ENCODE peak calls at places on chromosomes 11 and 22, in ten cellular contexts. U is brain microvascular endothelial cell, Y is GM12865, B is cardiac fibroblast, Z is AG10803, V is AG04450, C is mucosa of descending colon, P is psoas muscle, W is left ventricle myocardium inferior, I is AG09309. J is an unnamed sample.

GRCh38 chr11:2668876-2669275 is 30.9 kb downstream of the KCNQ1OT1 start:
- DNase-seq in Z (no peak), U (no peak), I (no peak), V (no peak), Y (no peak), C (no peak), B (no peak), W (no peak), P (no peak), J (no peak)

GRCh38 chr11:10581481-10582019 is 13.1 kb upstream of the LYVE1 start:
- DNase-seq in W (peak; percentile 35), B (peak; percentile 56), Z (no peak), I (no peak), C (no peak), V (no peak), P (peak; percentile 36), U (no peak), Y (no peak), J (peak; percentile 48)

GRCh38 chr11:1667906-1668305 is 29.1 kb upstream of the KRTAP5-6 start:
- DNase-seq in Z (no peak), C (peak; percentile 6), B (no peak), U (no peak), W (no peak), V (no peak), P (no peak), Y (no peak), I (no peak), J (no peak)

GRCh38 chr22:28217277-28217676 is 298.2 kb upstream of the PITPNB start:
- DNase-seq in Z (no peak), P (no peak), V (no peak), W (no peak), C (no peak), B (no peak), Y (no peak), I (no peak), U (no peak), J (no peak)

GRCh38 chr11:35667257-35667656 is 4.7 kb downstream of the TRIM44 start:
- DNase-seq in P (no peak), Z (no peak), I (no peak), Y (no peak), C (no peak), V (no peak), W (no peak), U (no peak), B (no peak), J (no peak)

GRCh38 chr22:32696089-32696488 is 105.4 kb upstream of the TIMP3 start:
- DNase-seq in U (no peak), P (no peak), B (no peak), C (no peak), Z (no peak), I (no peak), W (no peak), V (no peak), Y (no peak), J (no peak)

GRCh38 chr11:73229321-73230275 is 11.5 kb downstream of the P2RY2 start:
- DNase-seq in B (no peak), P (no peak), Y (no peak), W (peak; percentile 52), U (no peak), V (no peak), C (no peak), Z (no peak), I (no peak), J (no peak)

GRCh38 chr11:112597290-112597689 is 336.6 kb upstream of the PLET1 start:
- DNase-seq in V (no peak), B (no peak), Y (no peak), Z (no peak), C (no peak), U (no peak), W (no peak), P (no peak), I (no peak), J (no peak)

GRCh38 chr22:41589601-41590365 is at the start of gene PMM1:
- DNase-seq in C (peak; percentile 100), I (peak; percentile 97), Z (peak; percentile 100), Y (peak; percentile 100), V (peak; percentile 99), W (peak; percentile 100), B (peak; percentile 100), U (peak; percentile 100), P (peak; percentile 100), J (peak; percentile 100)

GRCh38 chr22:41587347-41587723 is 2.3 kb downstream of the PMM1 start:
- DNase-seq in U (no peak), I (no peak), W (no peak), B (no peak), P (no peak), Z (no peak), C (no peak), Y (no peak), V (no peak), J (no peak)

GRCh38 chr22:41584881-41585280 is 4.8 kb downstream of the PMM1 start:
- DNase-seq in Z (no peak), W (no peak), C (no peak), V (no peak), B (no peak), I (no peak), Y (no peak), P (no peak), U (no peak), J (no peak)

GRCh38 chr22:41585898-41586297 is 3.7 kb downstream of the PMM1 start:
- DNase-seq in V (no peak), Z (no peak), C (no peak), P (no peak), Y (no peak), I (no peak), B (no peak), W (no peak), U (no peak), J (no peak)

GRCh38 chr22:41589260-41589600 is 410 bp downstream of the PMM1 start:
- DNase-seq in Z (peak; percentile 24), B (peak; percentile 23), I (no peak), W (no peak), V (no peak), P (no peak), C (no peak), Y (peak; percentile 41), U (no peak), J (peak; percentile 34)
- TF ChIP-seq CTCF in Z (no peak), B (no peak), I (no peak), W (no peak), V (no peak), P (no peak), C (no peak), Y (no peak), U (no peak), J (no peak)

GRCh38 chr11:44305643-44306468 is 4.1 kb downstream of the ALX4 start:
- DNase-seq in W (no peak), I (no peak), Y (peak; percentile 21), V (no peak), B (no peak), Z (no peak), U (peak; percentile 9), C (peak; percentile 44), P (no peak), J (peak; percentile 38)

GRCh38 chr11:44303401-44303938 is 6.5 kb downstream of the ALX4 start:
- DNase-seq in C (no peak), Y (no peak), W (no peak), V (no peak), U (no peak), I (no peak), B (no peak), Z (no peak), P (no peak), J (no peak)

GRCh38 chr11:44305149-44305642 is 4.7 kb downstream of the ALX4 start:
- DNase-seq in I (no peak), Z (no peak), W (no peak), Y (no peak), V (no peak), U (no peak), C (no peak), P (no peak), B (no peak), J (no peak)

GRCh38 chr11:44306469-44307244 is 3.3 kb downstream of the ALX4 start:
- DNase-seq in V (no peak), U (no peak), C (no peak), Y (no peak), Z (no peak), B (no peak), I (no peak), P (no peak), W (no peak), J (no peak)

DNA sequence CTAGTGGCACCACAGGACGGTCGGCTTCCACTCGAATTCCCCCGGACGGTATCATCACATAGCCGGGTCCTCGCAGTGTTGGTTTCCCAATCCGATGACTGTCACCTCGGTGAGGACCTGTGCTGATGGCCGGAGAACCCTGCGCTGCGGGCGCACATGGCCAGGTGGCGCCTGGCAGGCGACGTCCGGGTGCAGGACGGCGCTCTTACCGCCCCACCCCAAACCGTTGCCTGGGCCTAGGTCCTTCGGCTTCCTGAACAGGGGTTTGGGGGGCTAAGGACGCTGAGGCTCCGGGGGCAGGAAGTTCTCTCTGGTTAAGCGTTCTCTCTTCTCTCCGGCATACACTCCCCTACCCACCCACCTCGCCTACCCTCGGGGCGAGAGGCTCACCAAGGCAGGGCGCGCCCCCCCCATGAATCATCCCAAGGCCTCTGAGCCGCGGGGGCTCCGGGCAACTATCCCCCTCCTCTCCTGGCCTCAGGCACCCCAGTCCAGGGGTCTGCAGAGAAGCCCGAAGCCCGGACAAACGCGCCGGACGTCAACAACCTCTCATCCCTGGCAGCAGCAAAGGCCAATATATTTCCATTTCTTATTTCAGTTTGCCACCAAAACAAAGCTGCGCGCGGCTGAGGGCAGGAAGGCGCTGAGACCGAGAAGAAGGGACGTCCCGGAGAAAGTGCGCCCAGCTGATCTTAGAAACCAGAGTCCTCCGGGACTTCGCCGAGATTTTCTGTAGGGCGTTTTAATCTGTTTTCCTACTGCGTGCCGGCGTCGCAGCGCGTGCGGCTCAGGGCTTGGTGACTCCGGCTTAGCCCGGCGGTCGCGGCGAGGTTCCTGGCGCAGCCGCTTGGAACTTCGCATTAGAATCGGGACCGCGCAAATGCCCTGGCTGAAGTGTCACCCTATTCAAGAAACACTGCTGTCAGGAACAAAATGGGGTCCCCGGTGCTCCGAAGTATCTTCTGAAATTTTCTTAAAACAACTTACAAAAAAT is 5.6 kb downstream of the ALX4 start:
- DNase-seq in Y (no peak), B (no peak), U (peak; percentile 10), Z (no peak), I (no peak), P (no peak), C (no peak), W (no peak), V (no peak), J (no peak)
- H3K4me3 ChIP-seq in Y (no peak overlapping the region), B (no peak overlapping the region), U (no peak overlapping the region), Z (no peak overlapping the region), I (no peak overlapping the region), P (peak overlapping the region; percentile 49), C (no peak overlapping the region), W (peak overlapping the region; percentile 66), V (peak overlapping the region; percentile 4), J (no peak overlapping the region)

GRCh38 chr22:40236131-40236665 is 58.5 kb downstream of the TNRC6B start:
- DNase-seq in B (no peak), C (no peak), P (no peak), W (no peak), U (no peak), Y (no peak), V (no peak), Z (no peak), I (no peak), J (no peak)
- TF ChIP-seq CTCF in B (no peak), C (no peak), P (no peak), W (no peak), U (no peak), Y (no peak), V (no peak), Z (no peak), I (no peak), J (no peak)

GRCh38 chr22:37610480-37611148 is 2.0 kb downstream of the GGA1 start:
- DNase-seq in W (no peak), I (no peak), Z (no peak), P (no peak), U (no peak), V (no peak), B (no peak), C (peak; percentile 81), Y (no peak), J (no peak)

GRCh38 chr22:37609240-37610152 is 862 bp downstream of the GGA1 start:
- DNase-seq in Y (peak; percentile 81), U (peak; percentile 11), P (no peak), Z (no peak), W (no peak), B (peak; percentile 11), C (peak; percentile 49), I (no peak), V (no peak), J (no peak)

GRCh38 chr22:37607010-37607911 is 1.4 kb upstream of the GGA1 start:
- DNase-seq in U (peak; percentile 29), P (peak; percentile 73), B (peak; percentile 65), Z (peak; percentile 33), Y (peak; percentile 89), V (no peak), C (peak; percentile 98), W (peak; percentile 78), I (no peak), J (peak; percentile 91)

GRCh38 chr22:37608477-37609239 is at the start of gene GGA1:
- DNase-seq in B (peak; percentile 98), I (peak; percentile 86), V (peak; percentile 90), P (peak; percentile 96), U (peak; percentile 95), Z (peak; percentile 96), W (peak; percentile 96), Y (peak; percentile 99), C (peak; percentile 96), J (peak; percentile 95)

DNA sequence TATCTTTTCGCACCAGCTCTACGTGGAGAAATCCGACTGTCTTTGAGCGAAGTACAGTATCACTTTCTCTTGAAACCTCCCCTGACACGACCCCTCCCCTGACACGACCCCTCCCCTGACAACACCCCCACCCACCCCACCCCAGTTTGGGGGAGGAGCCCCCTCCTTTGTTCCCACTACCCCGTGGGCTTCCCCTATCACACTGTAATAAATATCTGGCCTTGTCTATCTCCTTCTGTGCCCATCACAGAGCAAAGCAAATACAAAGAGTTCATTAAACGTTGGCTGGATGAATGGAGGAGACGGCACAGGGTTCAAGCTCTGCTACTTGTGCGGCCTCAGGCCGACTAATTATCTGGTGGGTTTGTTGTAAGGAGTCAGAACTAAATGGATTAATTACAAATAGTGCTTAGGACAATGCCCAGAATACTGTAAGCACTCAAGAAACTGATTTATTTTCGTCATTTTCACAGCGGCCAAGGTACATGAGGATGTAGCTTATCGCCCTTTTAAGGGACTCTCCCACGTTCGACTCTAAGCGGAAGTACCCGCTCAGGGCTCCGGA is 640 bp upstream of the GGA1 start:
- DNase-seq in I (no peak), C (peak; percentile 49), W (no peak), Z (no peak), P (no peak), B (no peak), U (no peak), Y (no peak), V (no peak), J (no peak)
- H3K4me3 ChIP-seq in I (peak overlapping the region; percentile 82), C (peak overlapping the region; percentile 48), W (peak overlapping the region; percentile 92), Z (peak overlapping the region; percentile 73), P (peak overlapping the region; percentile 99), B (peak overlapping the region; percentile 90), U (peak overlapping the region; percentile 85), Y (peak overlapping the region; percentile 77), V (peak overlapping the region; percentile 82), J (peak overlapping the region; percentile 89)